ENCODE peak calls at places on chromosomes 3 and 15, in eight cellular contexts. L is RWPE1; O is suprapubic skin; V is dorsolateral prefrontal cortex; W is CD4-positive, alpha-beta T cell; M is neuronal stem cell; G is K562; J is SK-N-SH. F is an unnamed sample.

GRCh38 chr15:81069356-81069755 is 64.7 kb upstream of the CFAP161 start:
- DNase-seq in M (no peak), G (no peak), J (no peak), L (no peak), W (no peak), V (no peak), O (no peak), F (no peak)

GRCh38 chr3:194989251-194989650 is 281.7 kb downstream of the XXYLT1 start:
- DNase-seq in O (peak; percentile 39), J (no peak), G (no peak), L (no peak), M (no peak), V (no peak), W (no peak), F (no peak)

GRCh38 chr3:21705769-21706168 is 45.2 kb downstream of the ZNF385D start:
- DNase-seq in W (no peak), V (peak; percentile 68), M (no peak), G (no peak), O (peak; percentile 72), L (peak; percentile 0), J (no peak), F (peak; percentile 64)

GRCh38 chr15:63896336-63897115 is 62.8 kb upstream of the HERC1 start:
- DNase-seq in G (peak; percentile 91), L (no peak), J (no peak), W (no peak), V (no peak), O (no peak), M (no peak), F (peak; percentile 87)

GRCh38 chr3:141476033-141476432 is 10.8 kb upstream of the RASA2 start:
- DNase-seq in J (no peak), V (no peak), M (no peak), G (no peak), W (no peak), O (no peak), L (no peak), F (no peak)

GRCh38 chr15:40259021-40259420 is 20.2 kb downstream of the PAK6 start:
- DNase-seq in G (no peak), O (no peak), V (no peak), L (no peak), M (no peak), W (no peak), J (no peak), F (no peak)

GRCh38 chr3:169945313-169945712 is 21.3 kb upstream of the SEC62 start:
- DNase-seq in L (no peak), W (no peak), V (no peak), M (no peak), J (no peak), O (no peak), G (peak; percentile 67), F (no peak)

GRCh38 chr15:81480645-81481053 is 106.6 kb upstream of the TMC3 start:
- DNase-seq in V (peak; percentile 48), O (no peak), G (peak; percentile 27), L (peak; percentile 34), J (peak; percentile 40), W (no peak), M (peak; percentile 64), F (no peak)

GRCh38 chr3:75001330-75001729 is 386.9 kb upstream of the CNTN3 start:
- DNase-seq in L (peak; percentile 1), O (no peak), M (no peak), G (no peak), W (no peak), V (no peak), J (peak; percentile 47), F (no peak)

GRCh38 chr3:57675530-57675929 is 17.3 kb downstream of the DENND6A start:
- DNase-seq in M (no peak), W (no peak), L (no peak), G (no peak), O (no peak), V (no peak), J (no peak), F (no peak)

GRCh38 chr3:144045766-144046165 is 74.1 kb downstream of the DIPK2A start:
- DNase-seq in O (no peak), L (no peak), G (no peak), J (no peak), W (no peak), V (no peak), M (no peak), F (no peak)

GRCh38 chr3:126151562-126152302 is 28.7 kb downstream of the ALDH1L1 start:
- DNase-seq in V (no peak), L (no peak), W (no peak), M (no peak), J (no peak), G (no peak), O (no peak), F (no peak)

GRCh38 chr15:42010434-42010833 is 10.4 kb downstream of the PLA2G4E start:
- DNase-seq in L (peak; percentile 34), G (no peak), M (no peak), O (no peak), W (no peak), V (no peak), J (no peak), F (no peak)

GRCh38 chr3:104519068-104519467 is 847.6 kb upstream of the ALCAM start:
- DNase-seq in M (no peak), J (no peak), G (no peak), W (no peak), L (no peak), O (no peak), V (no peak), F (no peak)

GRCh38 chr3:2589336-2589969 is 490.8 kb downstream of the CNTN4 start:
- DNase-seq in G (no peak), J (no peak), M (no peak), L (no peak), W (no peak), V (no peak), O (no peak), F (no peak)

GRCh38 chr15:99486371-99487336 is 79.1 kb upstream of the MEF2A start:
- DNase-seq in L (peak; percentile 37), M (peak; percentile 15), W (no peak), J (peak; percentile 92), V (peak; percentile 85), O (peak; percentile 89), G (no peak), F (peak; percentile 92)

GRCh38 chr15:74391604-74392401 is 24.4 kb upstream of the CYP11A1 start:
- DNase-seq in G (no peak), V (no peak), M (no peak), J (no peak), W (no peak), L (no peak), O (no peak), F (no peak)

GRCh38 chr3:71018794-71019193 is 564.7 kb downstream of the FOXP1 start:
- DNase-seq in G (no peak), W (no peak), J (no peak), M (no peak), L (no peak), V (no peak), O (no peak), F (no peak)

GRCh38 chr15:80118956-80119355 is 33.8 kb upstream of the FAH start:
- DNase-seq in W (no peak), V (peak; percentile 11), M (no peak), J (no peak), L (no peak), O (no peak), G (no peak), F (no peak)

GRCh38 chr3:12049675-12050074 is 45.5 kb downstream of the SYN2 start:
- DNase-seq in G (no peak), O (no peak), W (no peak), V (no peak), J (no peak), M (no peak), L (no peak), F (no peak)

GRCh38 chr3:130895690-130896089 is 1.8 kb downstream of the ATP2C1 start:
- DNase-seq in G (no peak), W (no peak), O (no peak), L (no peak), M (no peak), V (no peak), J (no peak), F (no peak)

DNA sequence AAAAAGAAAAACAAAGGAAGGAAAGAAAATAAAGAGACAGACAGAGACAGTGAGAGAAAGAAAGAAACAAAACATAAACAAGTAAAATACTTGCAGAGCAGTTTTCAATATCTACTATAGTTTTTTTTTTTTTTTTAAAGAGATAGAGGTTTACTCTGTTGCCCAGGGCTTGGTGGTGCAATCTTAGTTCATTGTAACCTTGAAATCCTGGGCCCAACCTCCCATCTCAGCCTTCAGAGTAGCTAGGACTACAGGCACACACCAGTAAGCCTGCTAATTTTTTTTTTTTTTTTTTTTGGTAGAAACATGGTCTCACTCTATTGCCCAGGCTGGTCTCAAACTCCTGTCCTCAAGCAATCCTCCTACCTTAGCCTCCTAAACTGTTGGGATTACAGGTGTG is 23.1 kb downstream of the CLASP2 start:
- DNase-seq in M (no peak), W (no peak), V (no peak), O (no peak), L (no peak), G (no peak), J (no peak), F (no peak)
- H3K27ac ChIP-seq in M (no peak overlapping the region), W (no peak overlapping the region), V (no peak overlapping the region), O (no peak overlapping the region), L (no peak overlapping the region), G (no peak overlapping the region), J (no peak overlapping the region), F (no peak overlapping the region)

GRCh38 chr3:30227571-30228301 is 378.7 kb upstream of the TGFBR2 start:
- DNase-seq in W (no peak), V (no peak), L (peak; percentile 20), M (no peak), O (no peak), G (no peak), J (no peak), F (no peak)
- H3K27ac ChIP-seq in W (no peak overlapping the region), V (no peak overlapping the region), L (no peak overlapping the region), M (no peak overlapping the region), O (no peak overlapping the region), G (no peak overlapping the region), J (peak overlapping the region; percentile 85), F (no peak overlapping the region)

GRCh38 chr15:30990451-30991300 is 752 bp downstream of the MTMR10 start:
- DNase-seq in L (peak; percentile 16), V (no peak), J (no peak), O (no peak), M (no peak), W (no peak), G (peak; percentile 15), F (no peak)
- H3K27ac ChIP-seq in L (peak overlapping the region; percentile 89), V (peak overlapping the region; percentile 92), J (peak overlapping the region; percentile 86), O (peak overlapping the region; percentile 95), M (peak overlapping the region; percentile 82), W (peak overlapping the region; percentile 63), G (peak overlapping the region; percentile 82), F (peak overlapping the region; percentile 92)

GRCh38 chr15:75687486-75688277 is 25.0 kb downstream of the CSPG4 start:
- DNase-seq in L (no peak), W (no peak), J (no peak), O (no peak), M (no peak), V (no peak), G (no peak), F (no peak)

GRCh38 chr15:75688278-75688557 is 24.4 kb downstream of the CSPG4 start:
- DNase-seq in W (no peak), M (no peak), V (no peak), L (no peak), O (no peak), J (no peak), G (no peak), F (no peak)

GRCh38 chr15:75684648-75685047 is 28.0 kb downstream of the CSPG4 start:
- DNase-seq in G (no peak), W (no peak), J (no peak), O (no peak), V (no peak), M (no peak), L (no peak), F (no peak)

GRCh38 chr15:75685195-75685594 is 27.5 kb downstream of the CSPG4 start:
- DNase-seq in L (no peak), M (no peak), W (no peak), G (no peak), V (no peak), J (no peak), O (no peak), F (no peak)

GRCh38 chr15:75688831-75689230 is 23.8 kb downstream of the CSPG4 start:
- DNase-seq in M (no peak), V (no peak), L (no peak), G (no peak), J (no peak), O (no peak), W (no peak), F (no peak)
- H3K27ac ChIP-seq in M (no peak overlapping the region), V (no peak overlapping the region), L (no peak overlapping the region), G (no peak overlapping the region), J (no peak overlapping the region), O (no peak overlapping the region), W (no peak overlapping the region), F (no peak overlapping the region)